ENCODE peak calls at places on chromosome 16, in five cellular contexts. W is stimulated activated CD8-positive, alpha-beta memory T cell treated with anti-CD3 and anti-CD28 coated beads, Interleukin-4, amount 100 ng/mL, for 24 hours; H is T-helper 2 cell; N is effector CD4-positive, alpha-beta T cell; B is mucosa of descending colon. X is an unnamed sample.

GRCh38 chr16:85735225-85735722 is 15.6 kb downstream of the C16orf74 start:
- DNase-seq in H (no peak), W (peak), B (peak), N (peak), X (peak)

GRCh38 chr16:14148016-14148415 is 76.9 kb downstream of the MRTFB start:
- DNase-seq in W (no peak), N (no peak), H (no peak), B (no peak), X (no peak)

GRCh38 chr16:68406458-68407041 is 41.8 kb downstream of the SMPD3 start:
- DNase-seq in W (no peak), B (no peak), H (no peak), N (no peak), X (no peak)

GRCh38 chr16:31354394-31355291 is at the start of gene ITGAX:
- DNase-seq in H (peak), B (peak), W (peak), N (no peak), X (peak)

GRCh38 chr16:53054670-53055485 is at the start of gene CHD9:
- DNase-seq in W (peak), N (peak), B (peak), H (peak), X (peak)

GRCh38 chr16:766820-767640 is 6.5 kb downstream of the MSLN start:
- DNase-seq in W (no peak), N (no peak), B (no peak), H (no peak), X (no peak)

GRCh38 chr16:84498859-84499620 is 5.4 kb downstream of the MEAK7 start:
- DNase-seq in B (no peak), H (no peak), W (no peak), N (no peak), X (no peak)

GRCh38 chr16:71564377-71564967 is 12.4 kb downstream of the TAT start:
- DNase-seq in H (no peak), N (no peak), W (no peak), B (peak), X (no peak)

GRCh38 chr16:2031081-2031577 is 4.4 kb downstream of the NHERF2 start:
- DNase-seq in H (no peak), N (no peak), B (no peak), W (no peak), X (no peak)

GRCh38 chr16:23385441-23385840 is 67.5 kb downstream of the COG7 start:
- DNase-seq in W (no peak), N (no peak), B (no peak), H (no peak), X (no peak)

GRCh38 chr16:67459066-67459857 is 21.7 kb downstream of the ATP6V0D1 start:
- DNase-seq in N (no peak), H (no peak), B (peak), W (no peak), X (peak)

GRCh38 chr16:54171855-54172537 is 114.6 kb downstream of the IRX3 start:
- DNase-seq in W (no peak), H (no peak), B (peak), N (no peak), X (peak)

GRCh38 chr16:11129378-11129781 is 126.6 kb downstream of the SOCS1 start:
- DNase-seq in H (no peak), N (no peak), B (no peak), W (no peak), X (no peak)

X was measured in small intestine.